ENCODE peak calls at places on chromosomes 3 and 15, in seven cellular contexts. M is uterus, L is Peyer's patch, E is ovary, X is right atrium auricular region, Y is fibroblast of lung, O is foreskin keratinocyte. F is an unnamed sample.
A peak's percentile ranks its signal among the peaks of the same experiment; 100 is the strongest.

GRCh38 chr3:81769271-81769670 is 7.8 kb upstream of the GBE1 start:
- DNase-seq in X (no peak), M (no peak), Y (peak; percentile 20), E (no peak), O (no peak), L (no peak), F (no peak)

GRCh38 chr15:63381301-63382192 is at the start of gene CA12:
- DNase-seq in L (peak; percentile 65), O (no peak), X (no peak), Y (peak; percentile 59), M (peak; percentile 32), E (peak; percentile 30), F (no peak)

GRCh38 chr3:126711361-126711760 is 7.3 kb downstream of the CHCHD6 start:
- DNase-seq in Y (peak; percentile 61), E (no peak), X (no peak), O (no peak), M (no peak), L (no peak), F (no peak)

GRCh38 chr3:43785551-43785950 is 94.8 kb downstream of the ABHD5 start:
- DNase-seq in O (no peak), E (no peak), L (no peak), X (peak; percentile 43), M (no peak), Y (peak; percentile 25), F (peak; percentile 79)

GRCh38 chr3:150747909-150748568 is 14.9 kb downstream of the SIAH2 start:
- DNase-seq in E (no peak), Y (no peak), M (no peak), X (no peak), L (no peak), O (no peak), F (no peak)

GRCh38 chr15:72907733-72908132 is 124.2 kb upstream of the ADPGK start:
- DNase-seq in E (peak; percentile 20), M (no peak), L (no peak), X (no peak), Y (no peak), O (peak; percentile 3), F (no peak)

GRCh38 chr3:153599685-153600084 is 437.7 kb downstream of the RAP2B start:
- DNase-seq in X (peak; percentile 60), M (no peak), O (no peak), Y (peak; percentile 95), L (no peak), E (peak; percentile 15), F (no peak)

GRCh38 chr3:134597390-134597975 is 53.3 kb downstream of the KY start:
- DNase-seq in X (no peak), E (no peak), Y (peak; percentile 24), O (peak; percentile 96), M (no peak), L (no peak), F (no peak)

GRCh38 chr3:107431298-107432012 is 54.2 kb downstream of the CCDC54 start:
- DNase-seq in M (peak; percentile 67), Y (peak; percentile 69), L (peak; percentile 77), X (peak; percentile 72), O (no peak), E (peak; percentile 75), F (peak; percentile 95)

GRCh38 chr3:114714237-114714636 is 420.4 kb downstream of the TIGIT start:
- DNase-seq in X (no peak), Y (no peak), E (no peak), O (no peak), M (no peak), L (no peak), F (no peak)

GRCh38 chr15:70133781-70134180 is 36.1 kb upstream of the TLE3 start:
- DNase-seq in X (no peak), O (no peak), Y (no peak), M (no peak), E (no peak), L (no peak), F (no peak)

GRCh38 chr3:104316118-104316517 is 1050.6 kb upstream of the ALCAM start:
- DNase-seq in O (peak; percentile 7), L (no peak), Y (peak; percentile 26), X (no peak), E (no peak), M (no peak), F (no peak)

GRCh38 chr15:77482570-77482969 is 61.9 kb downstream of the HMG20A start:
- DNase-seq in O (no peak), L (no peak), Y (peak; percentile 90), M (no peak), X (no peak), E (no peak), F (no peak)

GRCh38 chr3:32420138-32420981 is 28.7 kb downstream of the CMTM7 start:
- DNase-seq in O (peak; percentile 90), E (no peak), L (peak; percentile 81), M (no peak), X (peak; percentile 57), Y (peak; percentile 85), F (no peak)

GRCh38 chr15:100525894-100526512 is 2.7 kb downstream of the CERS3 start:
- DNase-seq in L (no peak), O (no peak), X (no peak), Y (no peak), E (peak; percentile 49), M (peak; percentile 75), F (no peak)

GRCh38 chr15:73367624-73368300 is 996 bp downstream of the HCN4 start:
- DNase-seq in E (no peak), M (no peak), X (no peak), Y (no peak), O (no peak), L (no peak), F (no peak)

GRCh38 chr3:47568901-47569300 is 9.8 kb downstream of the CSPG5 start:
- DNase-seq in M (no peak), L (no peak), Y (no peak), X (no peak), E (no peak), O (no peak), F (no peak)

GRCh38 chr3:138474163-138474562 is 39.7 kb downstream of the ESYT3 start:
- DNase-seq in L (no peak), M (no peak), X (no peak), O (no peak), E (no peak), Y (peak; percentile 22), F (no peak)

GRCh38 chr15:85149460-85150129 is 167.9 kb downstream of the PDE8A start:
- DNase-seq in X (no peak), Y (peak; percentile 28), M (no peak), L (no peak), E (no peak), O (no peak), F (peak; percentile 19)

GRCh38 chr3:142595581-142595950 is 627 bp upstream of the PLS1 start:
- DNase-seq in Y (peak; percentile 95), M (no peak), O (peak; percentile 66), X (no peak), L (no peak), E (no peak), F (peak; percentile 47)
- H3K27ac ChIP-seq in Y (peak overlapping the region; percentile 35), M (no peak overlapping the region), O (no peak overlapping the region), X (peak overlapping the region; percentile 67), L (peak overlapping the region; percentile 90), E (no peak overlapping the region), F (peak overlapping the region; percentile 68)

GRCh38 chr3:14434541-14435151 is 32.2 kb downstream of the SLC6A6 start:
- DNase-seq in Y (no peak), M (no peak), X (no peak), E (no peak), L (peak; percentile 68), O (no peak), F (no peak)

GRCh38 chr3:14432996-14433572 is 30.7 kb downstream of the SLC6A6 start:
- DNase-seq in L (peak; percentile 61), O (no peak), M (no peak), X (no peak), Y (no peak), E (no peak), F (no peak)

GRCh38 chr3:14435175-14436011 is 33.0 kb downstream of the SLC6A6 start:
- DNase-seq in X (no peak), O (no peak), L (no peak), E (no peak), Y (peak; percentile 53), M (no peak), F (no peak)

GRCh38 chr3:14431928-14432834 is 29.8 kb downstream of the SLC6A6 start:
- DNase-seq in M (peak; percentile 65), L (peak; percentile 98), O (no peak), E (no peak), X (peak; percentile 92), Y (peak; percentile 84), F (peak; percentile 95)

DNA sequence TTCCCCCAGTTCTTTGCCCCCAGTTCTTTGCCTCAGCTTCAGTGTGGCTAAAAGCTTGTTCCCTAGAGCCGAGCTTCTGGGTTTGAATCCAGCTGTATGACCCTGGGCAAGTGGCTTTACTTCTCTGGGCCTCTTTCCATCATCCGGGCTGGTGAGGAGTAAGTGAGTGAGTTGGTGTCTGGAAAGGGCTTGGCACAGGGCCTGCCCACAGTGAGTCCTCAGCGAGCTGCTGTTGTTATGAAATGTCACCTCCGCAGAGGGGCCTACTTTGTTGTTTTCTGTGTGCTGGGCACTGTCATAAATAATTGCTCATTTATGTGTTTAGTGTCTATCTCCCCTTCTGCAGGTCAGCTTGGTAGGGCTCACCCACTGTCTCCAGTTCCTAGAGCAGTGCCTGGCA is 31.7 kb downstream of the SLC6A6 start:
- DNase-seq in O (no peak), E (no peak), Y (peak; percentile 72), L (no peak), X (no peak), M (no peak), F (no peak)
- H3K4me1 ChIP-seq in O (peaks cover 13% of the 10 kb centered on the region), E (peaks cover 38% of the 10 kb centered on the region), Y (peaks cover 26% of the 10 kb centered on the region), L (peaks cover 42% of the 10 kb centered on the region), X (no peaks in the 10 kb centered on the region), M (no peaks in the 10 kb centered on the region), F (peaks cover 77% of the 10 kb centered on the region)

GRCh38 chr3:165196577-165197561 is 685 bp upstream of the SLITRK3 start:
- DNase-seq in X (no peak), E (no peak), L (no peak), O (no peak), M (peak; percentile 17), Y (peak; percentile 6), F (no peak)
- TF ChIP-seq CTCF in X (no peak), E (no peak), L (no peak), O (no peak), M (no peak), Y (no peak), F (peak; percentile 26)

DNA sequence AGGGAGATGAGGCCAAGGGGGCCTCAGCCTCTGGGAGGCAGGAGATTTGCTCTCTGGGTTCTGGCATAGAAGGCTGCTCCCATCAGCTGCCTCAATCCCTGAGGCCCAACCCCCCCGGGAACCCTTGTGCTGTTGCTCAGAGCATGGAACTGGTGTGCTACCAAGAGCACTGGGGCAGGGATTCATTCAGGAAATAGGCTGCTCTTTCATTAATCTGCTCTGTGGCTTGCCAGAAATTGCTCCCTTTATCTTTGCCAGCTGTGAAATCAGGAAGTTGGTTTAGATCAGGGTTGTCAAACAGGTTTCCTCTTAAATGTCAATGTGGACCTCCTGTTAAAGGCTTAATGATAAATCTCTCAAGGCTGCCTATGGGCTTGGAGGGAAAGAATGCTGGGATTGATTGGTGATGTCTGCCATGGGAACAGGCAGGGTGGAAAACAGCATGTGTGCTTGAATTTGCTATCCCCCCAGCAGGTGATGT is 18.9 kb downstream of the FAM3D start:
- DNase-seq in X (no peak), L (no peak), E (no peak), M (no peak), Y (no peak), O (peak; percentile 46), F (no peak)
- H3K27ac ChIP-seq in X (no peak overlapping the region), L (peak overlapping the region; percentile 39), E (no peak overlapping the region), M (no peak overlapping the region), Y (no peak overlapping the region), O (no peak overlapping the region), F (no peak overlapping the region)